ENCODE peak calls at places on chromosomes 3 and 15, in five cellular contexts. Z is cardiac muscle cell; C is activated T-cell treated with anti-CD3 and anti-CD28 coated beads, Interleukin-2, amount 50 U/mL, for 72 hours; E is HTR-8/SVneo; S is choroid plexus epithelial cell. G is an unnamed sample.

GRCh38 chr3:136952292-136952691 is 5.5 kb upstream of the IL20RB start:
- DNase-seq in E (no peak), S (peak), C (no peak), Z (no peak), G (no peak)

GRCh38 chr3:172367205-172368105 is 80.8 kb downstream of the GHSR start:
- DNase-seq in Z (no peak), E (peak), S (peak), C (no peak), G (no peak)

GRCh38 chr15:93141373-93141790 is 52.4 kb upstream of the RGMA start:
- DNase-seq in Z (no peak), S (no peak), C (no peak), E (no peak), G (no peak)

GRCh38 chr3:67245545-67245944 is 247.4 kb downstream of the KBTBD8 start:
- DNase-seq in C (no peak), S (no peak), E (no peak), Z (no peak), G (no peak)

GRCh38 chr3:172221550-172221949 is 182.2 kb downstream of the FNDC3B start:
- DNase-seq in S (peak), Z (no peak), E (peak), C (no peak), G (no peak)

GRCh38 chr15:76669521-76669920 is 235.6 kb downstream of the SCAPER start:
- DNase-seq in C (no peak), E (no peak), S (no peak), Z (no peak), G (no peak)

GRCh38 chr15:77002954-77003912 is 8.3 kb downstream of the PSTPIP1 start:
- DNase-seq in S (no peak), E (no peak), C (peak), Z (no peak), G (peak)

GRCh38 chr3:31472479-31473390 is 60.0 kb upstream of the STT3B start:
- DNase-seq in C (peak), E (no peak), S (peak), Z (no peak), G (no peak)

GRCh38 chr3:73141531-73141930 is 80.1 kb downstream of the EBLN2 start:
- DNase-seq in E (no peak), C (no peak), Z (no peak), S (no peak), G (no peak)

GRCh38 chr3:128965818-128966217 is 28.1 kb downstream of the CFAP92 start:
- DNase-seq in C (no peak), Z (no peak), E (no peak), S (no peak), G (no peak)

GRCh38 chr3:196399485-196399945 is 32.7 kb downstream of the UBXN7 start:
- DNase-seq in Z (no peak), C (no peak), S (peak), E (peak), G (no peak)

GRCh38 chr3:123350971-123351370 is 97.9 kb downstream of the ADCY5 start:
- DNase-seq in S (no peak), Z (no peak), E (no peak), C (no peak), G (no peak)

GRCh38 chr3:27824312-27825200 is 102.4 kb upstream of the EOMES start:
- DNase-seq in Z (no peak), C (no peak), S (no peak), E (no peak), G (no peak)

GRCh38 chr3:31456373-31456772 is 76.4 kb upstream of the STT3B start:
- DNase-seq in E (no peak), Z (no peak), C (no peak), S (no peak), G (no peak)

GRCh38 chr3:136893848-136894443 is 31.9 kb downstream of the NCK1 start:
- DNase-seq in S (peak), Z (no peak), E (peak), C (no peak), G (no peak)

GRCh38 chr3:110246796-110247369 is 824.7 kb upstream of the NECTIN3 start:
- DNase-seq in Z (no peak), E (no peak), S (peak), C (no peak), G (no peak)

GRCh38 chr15:40108061-40108854 is 421 bp downstream of the BMF start:
- DNase-seq in Z (peak), E (no peak), C (peak), S (peak), G (no peak)

GRCh38 chr3:169578381-169578780 is 85.1 kb downstream of the MECOM start:
- DNase-seq in S (no peak), C (no peak), Z (no peak), E (no peak), G (no peak)

GRCh38 chr3:195892105-195892354 is 16.3 kb downstream of the TNK2 start:
- DNase-seq in Z (no peak), C (no peak), S (no peak), E (no peak), G (no peak)

GRCh38 chr15:65416845-65417416 is 5.8 kb downstream of the IGDCC4 start:
- DNase-seq in S (peak), Z (no peak), E (no peak), C (no peak), G (no peak)

GRCh38 chr3:126469479-126469878 is 6.2 kb downstream of the ZXDC start:
- DNase-seq in E (no peak), Z (peak), C (no peak), S (no peak), G (no peak)

GRCh38 chr15:51731549-51732267 is 5.7 kb downstream of the LYSMD2 start:
- DNase-seq in C (peak), E (no peak), Z (no peak), S (peak), G (no peak)

GRCh38 chr3:39317571-39318169 is 11.8 kb upstream of the CCR8 start:
- DNase-seq in C (no peak), Z (no peak), S (no peak), E (no peak), G (no peak)

GRCh38 chr3:82157952-82158351 is 396.5 kb upstream of the GBE1 start:
- DNase-seq in S (peak), Z (no peak), C (no peak), E (peak), G (no peak)

GRCh38 chr15:67303490-67304363 is 49.1 kb downstream of the IQCH start:
- DNase-seq in Z (peak), C (peak), E (peak), S (peak), G (no peak)

GRCh38 chr15:84142888-84143337 is 92.7 kb upstream of the GOLGA6L4 start:
- DNase-seq in S (peak), E (peak), Z (peak), C (peak), G (peak)

GRCh38 chr3:65497846-65498245 is 540.9 kb downstream of the MAGI1 start:
- DNase-seq in E (no peak), Z (no peak), C (no peak), S (no peak), G (peak)

GRCh38 chr15:89136818-89137772 is 48.8 kb downstream of the ABHD2 start:
- DNase-seq in Z (no peak), C (no peak), E (no peak), S (no peak), G (no peak)

GRCh38 chr3:172993412-172993811 is 147.6 kb downstream of the SPATA16 start:
- DNase-seq in S (no peak), C (no peak), E (no peak), Z (no peak), G (no peak)

GRCh38 chr3:143808999-143809700 is 39.1 kb downstream of the SLC9A9 start:
- DNase-seq in S (peak), Z (no peak), C (no peak), E (no peak), G (no peak)

GRCh38 chr15:73937313-73937695 is 11.0 kb downstream of the LOXL1 start:
- DNase-seq in Z (no peak), C (no peak), E (no peak), S (no peak), G (no peak)

GRCh38 chr3:135694142-135694541 is 271.4 kb upstream of the PPP2R3A start:
- DNase-seq in S (no peak), C (no peak), E (no peak), Z (peak), G (no peak)

GRCh38 chr3:9441501-9442221 is 44.2 kb downstream of the SETD5 start:
- DNase-seq in C (no peak), S (no peak), E (no peak), Z (no peak), G (no peak)

GRCh38 chr3:12004741-12005513 is 739 bp downstream of the SYN2 start:
- DNase-seq in E (no peak), S (no peak), C (peak), Z (no peak), G (no peak)

GRCh38 chr3:73029321-73029796 is 32.1 kb upstream of the EBLN2 start:
- DNase-seq in Z (no peak), E (peak), C (peak), S (peak), G (no peak)

GRCh38 chr15:83611312-83611711 is 42.6 kb upstream of the ADAMTSL3 start:
- DNase-seq in C (no peak), E (no peak), Z (no peak), S (no peak), G (no peak)

GRCh38 chr3:169624533-169624972 is 39.0 kb downstream of the MECOM start:
- DNase-seq in E (no peak), S (no peak), C (no peak), Z (peak), G (no peak)

GRCh38 chr15:75650908-75651809 is 3.4 kb downstream of the SNX33 start:
- DNase-seq in S (no peak), C (peak), Z (no peak), E (no peak), G (no peak)

GRCh38 chr15:99474981-99475753 is 90.6 kb upstream of the MEF2A start:
- DNase-seq in Z (no peak), E (no peak), S (no peak), C (no peak), G (no peak)